ENCODE peak calls at places on chromosome 4, in nine cellular contexts. C, Y, V, T, A, B, Z, U and G are unnamed samples.

GRCh38 chr4:122783301-122784215 is 43.1 kb upstream of the FGF2 start:
- DNase-seq in Y (no peak), V (peak; percentile 96), C (peak; percentile 86), Z (no peak), A (peak; percentile 77), T (peak; percentile 96), U (peak; percentile 66), B (peak; percentile 98), G (no peak)

GRCh38 chr4:67160409-67160808 is 384.9 kb downstream of the CENPC start:
- DNase-seq in B (no peak), U (no peak), C (no peak), V (peak; percentile 13), Y (no peak), Z (no peak), A (no peak), T (no peak), G (no peak)

GRCh38 chr4:25368315-25368714 is 8.7 kb upstream of the ANAPC4 start:
- DNase-seq in Z (no peak), V (no peak), C (no peak), B (no peak), Y (no peak), T (no peak), A (no peak), U (no peak), G (no peak)

GRCh38 chr4:19216495-19216894 is 1035.2 kb upstream of the SLIT2 start:
- DNase-seq in U (no peak), T (no peak), A (no peak), V (no peak), C (no peak), Y (no peak), B (no peak), Z (no peak), G (no peak)

GRCh38 chr4:83109480-83110221 is 4.9 kb downstream of the PLAC8 start:
- DNase-seq in U (no peak), Y (peak; percentile 61), C (peak; percentile 52), V (peak; percentile 54), B (no peak), Z (peak; percentile 39), A (peak; percentile 68), T (peak; percentile 38), G (no peak)

GRCh38 chr4:76489799-76490176 is 54.8 kb downstream of the SHROOM3 start:
- DNase-seq in Y (no peak), Z (no peak), U (no peak), A (no peak), V (no peak), T (no peak), B (no peak), C (no peak), G (no peak)

GRCh38 chr4:145154573-145154972 is 25.8 kb downstream of the OTUD4 start:
- DNase-seq in T (peak; percentile 35), V (peak; percentile 23), Y (peak; percentile 65), U (peak; percentile 12), C (peak; percentile 73), B (peak; percentile 42), Z (no peak), A (no peak), G (no peak)

GRCh38 chr4:164821711-164822110 is 55.3 kb upstream of the APELA start:
- DNase-seq in V (no peak), Z (no peak), Y (no peak), T (no peak), C (no peak), B (no peak), U (no peak), A (no peak), G (no peak)

GRCh38 chr4:147736458-147736857 is 4.6 kb downstream of the ARHGAP10 start:
- DNase-seq in Z (no peak), U (no peak), T (peak; percentile 86), A (no peak), V (peak; percentile 81), Y (no peak), C (peak; percentile 59), B (peak; percentile 87), G (no peak)

GRCh38 chr4:151484396-151485102 is 75.6 kb downstream of the FHIP1A start:
- DNase-seq in Y (no peak), V (peak; percentile 94), A (no peak), U (peak; percentile 86), Z (no peak), C (peak; percentile 6), T (peak; percentile 93), B (peak; percentile 78), G (no peak)

GRCh38 chr4:184807261-184807660 is 18.5 kb downstream of the ACSL1 start:
- DNase-seq in Y (no peak), Z (no peak), T (no peak), B (peak; percentile 22), U (no peak), A (no peak), V (no peak), C (no peak), G (no peak)

GRCh38 chr4:6324999-6325790 is 55.5 kb downstream of the WFS1 start:
- DNase-seq in B (peak; percentile 2), U (peak; percentile 78), Z (no peak), C (peak; percentile 45), Y (no peak), A (no peak), T (no peak), V (peak; percentile 19), G (no peak)

GRCh38 chr4:86679441-86679840 is 85.3 kb downstream of the PTPN13 start:
- DNase-seq in V (no peak), Y (no peak), A (no peak), T (no peak), C (no peak), U (no peak), B (no peak), Z (no peak), G (no peak)

GRCh38 chr4:138509346-138509745 is 267.2 kb upstream of the SLC7A11 start:
- DNase-seq in V (no peak), T (no peak), A (no peak), B (no peak), U (no peak), C (no peak), Y (no peak), Z (no peak), G (no peak)

GRCh38 chr4:105666693-105667092 is 41.8 kb downstream of the INTS12 start:
- DNase-seq in T (peak; percentile 25), C (peak; percentile 1), U (peak; percentile 32), V (peak; percentile 54), Z (no peak), B (peak; percentile 10), A (no peak), Y (peak; percentile 39), G (peak; percentile 2)

GRCh38 chr4:169070071-169070894 is 60.2 kb upstream of the CBR4 start:
- DNase-seq in Y (no peak), U (peak; percentile 84), B (peak; percentile 99), Z (no peak), A (no peak), V (peak; percentile 97), T (no peak), C (peak; percentile 30), G (no peak)

GRCh38 chr4:123838426-123838825 is 441.8 kb downstream of the SPRY1 start:
- DNase-seq in A (no peak), Y (no peak), B (no peak), C (no peak), U (no peak), Z (no peak), V (no peak), T (no peak), G (no peak)

GRCh38 chr4:98248984-98249383 is 12.2 kb upstream of the RAP1GDS1 start:
- DNase-seq in V (no peak), T (no peak), Z (no peak), Y (no peak), C (no peak), U (no peak), A (no peak), B (no peak), G (no peak)

GRCh38 chr4:78627046-78627965 is 75.7 kb downstream of the ANXA3 start:
- DNase-seq in U (peak; percentile 22), C (no peak), T (peak; percentile 81), Y (no peak), B (no peak), A (no peak), Z (no peak), V (no peak), G (no peak)

GRCh38 chr4:94472056-94472826 is 20.5 kb downstream of the PDLIM5 start:
- DNase-seq in A (no peak), Z (no peak), T (no peak), U (peak; percentile 47), B (peak; percentile 80), C (peak; percentile 85), Y (no peak), V (peak; percentile 91), G (no peak)

GRCh38 chr4:160493206-160493605 is 1390.3 kb downstream of the RAPGEF2 start:
- DNase-seq in B (no peak), V (no peak), T (no peak), C (no peak), A (no peak), Z (no peak), U (no peak), Y (no peak), G (no peak)

GRCh38 chr4:26281876-26282275 is 38.9 kb upstream of the RBPJ start:
- DNase-seq in B (peak; percentile 32), U (no peak), T (no peak), C (no peak), Y (no peak), A (no peak), Z (no peak), V (no peak), G (no peak)